ENCODE peak calls at places on chromosomes 13 and 19, in ten cellular contexts. N is breast epithelium, Z is endothelial cell of umbilical vein, E is stomach, I is IMR-90, K is transverse colon, O is heart left ventricle, P is body of pancreas, H is A549, V is K562. Q is an unnamed sample.
A peak's percentile ranks its signal among the peaks of the same experiment; 100 is the strongest.

GRCh38 chr13:64718116-64718515 is 2512.0 kb downstream of the PCDH9 start:
- DNase-seq in K (no peak), N (no peak), O (no peak), P (no peak), V (no peak), H (no peak), Z (no peak), E (no peak), I (no peak), Q (no peak)

GRCh38 chr19:53394522-53394973 is 401 bp upstream of the ZNF765 start:
- DNase-seq in V (no peak), P (peak; percentile 49), O (peak; percentile 56), K (peak; percentile 28), H (no peak), Z (no peak), E (peak; percentile 31), N (peak; percentile 40), I (peak; percentile 61), Q (peak; percentile 91)

GRCh38 chr13:25372275-25373081 is 704 bp downstream of the ATP8A2 start:
- DNase-seq in N (no peak), E (no peak), K (no peak), O (no peak), Z (no peak), H (no peak), V (no peak), P (no peak), I (no peak), Q (no peak)

GRCh38 chr19:49560358-49560900 is 19.9 kb downstream of the NOSIP start:
- DNase-seq in V (peak; percentile 47), I (no peak), N (peak; percentile 31), Z (no peak), O (peak; percentile 39), E (no peak), H (no peak), P (peak; percentile 83), K (peak; percentile 49), Q (no peak)

GRCh38 chr19:10290876-10291553 is 1.3 kb downstream of the ICAM5 start:
- DNase-seq in O (peak; percentile 47), P (peak; percentile 50), H (peak; percentile 58), V (peak; percentile 97), I (peak; percentile 54), E (peak; percentile 48), K (peak; percentile 76), N (peak; percentile 51), Z (no peak), Q (no peak)

GRCh38 chr19:43561144-43561970 is 14.0 kb downstream of the XRCC1 start:
- DNase-seq in V (no peak), H (no peak), P (no peak), N (no peak), I (no peak), K (no peak), E (no peak), Z (no peak), O (no peak), Q (no peak)

GRCh38 chr13:51955281-51955771 is 55.9 kb downstream of the ATP7B start:
- DNase-seq in N (no peak), O (no peak), H (no peak), I (no peak), E (no peak), P (no peak), K (peak; percentile 73), Z (no peak), V (peak; percentile 53), Q (no peak)

GRCh38 chr13:111421216-111421615 is 100.8 kb downstream of the TEX29 start:
- DNase-seq in P (no peak), I (no peak), K (no peak), H (no peak), Z (no peak), O (no peak), V (no peak), N (no peak), E (no peak), Q (no peak)

DNA sequence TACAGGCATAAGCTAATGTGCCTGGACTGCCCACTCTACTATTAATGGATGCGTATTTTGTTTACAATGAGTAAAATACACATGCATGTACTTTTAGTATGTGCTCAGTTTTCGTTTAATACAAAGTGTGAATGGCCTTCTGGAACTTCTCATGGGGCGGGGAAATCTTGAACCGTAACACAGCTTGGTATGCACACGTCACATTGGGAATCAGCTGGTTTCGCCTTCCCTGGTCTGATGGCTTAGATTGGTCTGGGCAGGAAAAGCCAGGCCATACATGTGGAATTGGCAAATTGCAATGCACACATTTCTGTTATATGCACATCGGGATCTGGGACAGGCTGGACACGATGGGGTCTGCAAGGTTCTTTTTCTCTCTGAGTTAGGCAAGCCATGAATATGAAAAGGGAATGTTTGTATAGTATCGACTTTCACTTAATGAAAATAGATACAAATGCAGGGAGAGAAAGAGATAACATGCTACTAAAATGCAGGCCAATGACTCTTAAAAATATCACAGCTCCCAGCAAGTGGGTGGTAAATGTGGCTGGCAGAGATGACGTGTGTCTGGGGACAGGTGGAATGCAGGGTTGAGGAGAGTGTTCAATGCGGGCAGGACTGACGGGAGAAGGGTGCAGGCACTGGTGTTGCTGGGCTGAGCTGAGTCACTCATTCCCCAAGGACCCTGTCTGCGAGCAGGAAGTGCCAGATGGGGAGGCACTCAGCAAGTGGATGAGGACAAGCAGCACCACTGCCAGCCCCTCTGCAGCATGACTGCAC is 203.9 kb upstream of the GPR12 start:
- DNase-seq in H (no peak), P (peak; percentile 73), V (no peak), E (no peak), Z (no peak), K (no peak), I (peak; percentile 67), O (peak; percentile 29), N (no peak), Q (no peak)
- H3K4me1 ChIP-seq in H (peaks cover 9% of the 10 kb centered on the region), P (peaks cover 85% of the 10 kb centered on the region), V (peaks cover 13% of the 10 kb centered on the region), E (peaks cover 72% of the 10 kb centered on the region), Z (no peaks in the 10 kb centered on the region), K (peaks cover 94% of the 10 kb centered on the region), I (peaks cover 18% of the 10 kb centered on the region), O (peaks cover 6% of the 10 kb centered on the region), N (no peaks in the 10 kb centered on the region), Q (peaks cover 18% of the 10 kb centered on the region)

GRCh38 chr19:18289471-18290066 is 8.1 kb upstream of the JUND start:
- DNase-seq in V (no peak), Z (no peak), P (no peak), H (no peak), E (no peak), K (no peak), N (no peak), I (no peak), O (no peak), Q (no peak)

GRCh38 chr19:18290250-18291018 is 9.0 kb upstream of the JUND start:
- DNase-seq in V (peak; percentile 70), I (peak; percentile 52), Z (no peak), P (peak; percentile 36), K (peak; percentile 62), E (peak; percentile 40), O (no peak), H (no peak), N (no peak), Q (no peak)

GRCh38 chr19:18291019-18291524 is 9.7 kb upstream of the JUND start:
- DNase-seq in E (no peak), H (no peak), P (no peak), N (no peak), Z (no peak), V (peak; percentile 46), I (no peak), K (no peak), O (no peak), Q (no peak)

GRCh38 chr19:18286973-18287635 is 5.7 kb upstream of the JUND start:
- DNase-seq in N (no peak), P (no peak), V (no peak), H (no peak), K (no peak), E (no peak), I (no peak), O (no peak), Z (no peak), Q (no peak)

DNA sequence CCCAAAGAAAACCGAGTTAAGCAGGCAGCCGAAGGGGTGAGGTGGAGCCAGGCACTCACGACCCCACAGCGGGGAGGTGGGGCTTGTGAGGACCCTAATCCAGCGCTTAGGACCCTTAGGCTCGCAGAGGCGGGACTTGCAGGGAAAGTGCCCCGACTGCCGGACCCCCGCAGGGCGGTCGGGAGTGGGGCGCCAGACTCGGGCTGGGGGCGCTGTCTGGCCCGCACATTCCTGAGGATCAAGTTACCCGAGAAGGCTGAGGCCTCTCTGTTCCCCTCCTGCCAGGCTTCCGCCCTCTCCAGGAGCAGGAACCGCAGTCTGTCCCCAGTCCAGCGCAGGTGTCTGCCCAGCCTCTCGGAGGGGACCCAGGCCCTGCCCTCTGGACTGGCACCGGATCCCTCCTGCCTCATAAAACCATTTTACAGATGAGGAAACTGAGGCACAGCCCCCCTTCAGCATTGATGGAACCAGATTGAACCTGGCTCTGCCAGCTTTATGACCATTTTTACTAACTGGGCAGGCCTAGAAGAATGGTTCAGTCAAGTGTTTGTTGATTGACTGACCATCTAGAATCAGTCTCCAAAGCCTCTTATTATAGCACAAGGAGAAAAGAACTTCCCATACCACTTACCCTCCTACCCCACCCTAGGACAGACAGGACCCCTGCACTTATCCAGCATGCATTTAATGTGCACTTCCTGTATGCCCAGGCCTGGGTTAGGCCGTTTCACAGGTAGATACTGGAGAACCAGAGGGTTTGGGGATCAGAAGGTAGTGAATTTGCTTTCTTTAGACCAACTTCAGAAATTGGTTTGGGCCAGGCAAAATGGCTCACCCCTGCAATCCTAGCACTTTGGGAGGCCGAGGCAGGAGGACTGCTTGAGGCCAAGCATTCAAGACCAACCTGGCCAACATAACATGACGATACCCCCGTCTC is 6.7 kb upstream of the JUND start:
- DNase-seq in H (no peak), Z (no peak), I (no peak), E (no peak), P (no peak), O (no peak), N (no peak), V (no peak), K (no peak), Q (no peak)
- H3K27ac ChIP-seq in H (peak overlapping the region; percentile 72), Z (no peak overlapping the region), I (no peak overlapping the region), E (peak overlapping the region; percentile 60), P (no peak overlapping the region), O (no peak overlapping the region), N (peak overlapping the region; percentile 64), V (no peak overlapping the region), K (peak overlapping the region; percentile 62), Q (peak overlapping the region; percentile 18)

DNA sequence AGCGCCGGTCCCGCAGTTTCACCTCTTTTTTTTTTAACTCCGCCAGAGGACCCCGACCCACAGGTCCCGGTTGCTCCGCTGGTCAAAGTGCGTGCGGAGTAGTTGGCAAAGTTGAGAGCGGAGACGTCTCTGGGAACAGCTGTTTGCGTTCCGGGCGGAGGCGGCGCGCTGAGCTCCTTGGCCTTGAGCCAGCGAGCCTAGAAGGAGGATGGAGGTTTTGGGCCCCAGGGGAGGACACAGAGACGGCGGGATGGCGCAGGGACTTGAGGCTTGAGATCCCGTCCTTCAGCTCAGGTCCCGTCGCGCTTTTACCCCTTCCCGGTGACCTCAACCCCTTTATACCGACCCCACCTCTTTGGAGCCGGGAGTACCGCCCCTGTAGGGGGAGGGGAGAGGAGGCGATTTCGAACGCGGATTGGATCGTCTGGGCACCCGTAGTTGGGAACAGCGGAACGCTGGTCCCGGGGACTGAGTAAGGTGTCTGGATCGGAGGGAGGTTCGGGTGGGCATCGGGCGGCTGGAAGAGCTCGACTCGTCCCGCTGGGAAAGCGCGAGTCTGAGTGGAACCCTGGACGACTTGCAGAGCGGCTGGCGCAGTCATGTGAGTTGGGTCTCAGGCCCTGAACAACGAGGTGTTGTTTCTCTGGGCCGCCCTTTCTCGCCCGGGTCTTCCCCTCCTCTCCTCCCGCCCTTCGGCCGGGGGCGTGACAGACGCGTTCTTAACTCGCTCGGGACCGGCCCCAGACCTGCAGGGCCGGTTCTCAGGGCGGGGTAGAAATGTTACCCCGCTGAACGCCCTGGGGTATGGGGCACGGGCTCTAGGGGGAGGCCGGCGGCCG is at the start of gene WBP4:
- DNase-seq in H (peak; percentile 95), N (peak; percentile 94), K (peak; percentile 95), O (peak; percentile 96), I (peak; percentile 95), P (peak; percentile 96), E (peak; percentile 93), Z (peak; percentile 96), V (peak; percentile 92), Q (peak; percentile 98)
- TF ChIP-seq POLR2A in H (peak; percentile 80), N (peak; percentile 81), K (peak; percentile 88), O (no peak), I (peak; percentile 68), P (peak; percentile 91), E (no peak), Z (peak; percentile 63), V (peak; percentile 73), Q (peak; percentile 65)

GRCh38 chr13:63628310-63628709 is 2212.7 kb upstream of the PCDH20 start:
- DNase-seq in O (no peak), V (no peak), P (no peak), E (no peak), H (no peak), K (no peak), Z (no peak), I (no peak), N (no peak), Q (no peak)
- H3K4me1 ChIP-seq in O (no peaks in the 10 kb centered on the region), V (no peaks in the 10 kb centered on the region), P (no peaks in the 10 kb centered on the region), E (no peaks in the 10 kb centered on the region), H (no peaks in the 10 kb centered on the region), K (no peaks in the 10 kb centered on the region), Z (no peaks in the 10 kb centered on the region), I (no peaks in the 10 kb centered on the region), N (no peaks in the 10 kb centered on the region), Q (no peaks in the 10 kb centered on the region)

Q was measured in esophagus muscularis mucosa.